ENCODE peak calls at places on chromosomes 4 and X, in five cellular contexts. One of them, this sample, is unnamed.

GRCh38 chr4:48902266-48902665 is 4.3 kb downstream of the OCIAD2 start:
- DNase-seq in HFF-Myc: no peak
- DNase-seq in astrocyte of the spinal cord: no peak
- DNase-seq in NCI-H460: no peak
- DNase-seq in stimulated activated CD4-positive, alpha-beta T cell treated with anti-CD3 and anti-CD28 coated beads, TNF-alpha, amount 100 ng/mL, for 48 hours: no peak
- DNase-seq in this sample: no peak

GRCh38 chrX:75181721-75182120 is 25.6 kb upstream of the ABCB7 start:
- DNase-seq in HFF-Myc: no peak
- DNase-seq in astrocyte of the spinal cord: peak
- DNase-seq in NCI-H460: no peak
- DNase-seq in stimulated activated CD4-positive, alpha-beta T cell treated with anti-CD3 and anti-CD28 coated beads, TNF-alpha, amount 100 ng/mL, for 48 hours: no peak
- DNase-seq in this sample: no peak

GRCh38 chrX:25012793-25013592 is 2.8 kb downstream of the ARX start:
- DNase-seq in HFF-Myc: no peak
- DNase-seq in astrocyte of the spinal cord: no peak
- DNase-seq in NCI-H460: peak
- DNase-seq in stimulated activated CD4-positive, alpha-beta T cell treated with anti-CD3 and anti-CD28 coated beads, TNF-alpha, amount 100 ng/mL, for 48 hours: no peak
- DNase-seq in this sample: no peak

GRCh38 chr4:54661156-54661555 is 3.4 kb downstream of the KIT start:
- DNase-seq in HFF-Myc: peak
- DNase-seq in astrocyte of the spinal cord: peak
- DNase-seq in NCI-H460: no peak
- DNase-seq in stimulated activated CD4-positive, alpha-beta T cell treated with anti-CD3 and anti-CD28 coated beads, TNF-alpha, amount 100 ng/mL, for 48 hours: no peak
- DNase-seq in this sample: no peak

GRCh38 chr4:84578540-84579409 is 4.2 kb upstream of the CDS1 start:
- DNase-seq in HFF-Myc: peak
- DNase-seq in astrocyte of the spinal cord: peak
- DNase-seq in NCI-H460: peak
- DNase-seq in stimulated activated CD4-positive, alpha-beta T cell treated with anti-CD3 and anti-CD28 coated beads, TNF-alpha, amount 100 ng/mL, for 48 hours: no peak
- DNase-seq in this sample: peak

GRCh38 chr4:2413821-2414610 is 4.4 kb downstream of the ZFYVE28 start:
- DNase-seq in HFF-Myc: no peak
- DNase-seq in astrocyte of the spinal cord: no peak
- DNase-seq in NCI-H460: no peak
- DNase-seq in stimulated activated CD4-positive, alpha-beta T cell treated with anti-CD3 and anti-CD28 coated beads, TNF-alpha, amount 100 ng/mL, for 48 hours: no peak
- DNase-seq in this sample: peak

GRCh38 chrX:3811331-3812311 is 98.2 kb upstream of the PRKX start:
- DNase-seq in HFF-Myc: no peak
- DNase-seq in astrocyte of the spinal cord: peak
- DNase-seq in NCI-H460: peak
- DNase-seq in stimulated activated CD4-positive, alpha-beta T cell treated with anti-CD3 and anti-CD28 coated beads, TNF-alpha, amount 100 ng/mL, for 48 hours: peak
- DNase-seq in this sample: peak

GRCh38 chr4:971670-972500 is 1.5 kb downstream of the DGKQ start:
- DNase-seq in HFF-Myc: no peak
- DNase-seq in astrocyte of the spinal cord: no peak
- DNase-seq in NCI-H460: no peak
- DNase-seq in stimulated activated CD4-positive, alpha-beta T cell treated with anti-CD3 and anti-CD28 coated beads, TNF-alpha, amount 100 ng/mL, for 48 hours: no peak
- DNase-seq in this sample: no peak

GRCh38 chr4:173288296-173288695 is 45.9 kb downstream of the HMGB2 start:
- DNase-seq in HFF-Myc: peak
- DNase-seq in astrocyte of the spinal cord: peak
- DNase-seq in NCI-H460: peak
- DNase-seq in stimulated activated CD4-positive, alpha-beta T cell treated with anti-CD3 and anti-CD28 coated beads, TNF-alpha, amount 100 ng/mL, for 48 hours: peak
- DNase-seq in this sample: peak

GRCh38 chr4:93199492-93199891 is 629.1 kb upstream of the ATOH1 start:
- DNase-seq in HFF-Myc: peak
- DNase-seq in astrocyte of the spinal cord: peak
- DNase-seq in NCI-H460: peak
- DNase-seq in stimulated activated CD4-positive, alpha-beta T cell treated with anti-CD3 and anti-CD28 coated beads, TNF-alpha, amount 100 ng/mL, for 48 hours: no peak
- DNase-seq in this sample: peak

GRCh38 chr4:85650908-85651307 is 176.0 kb downstream of the ARHGAP24 start:
- DNase-seq in HFF-Myc: no peak
- DNase-seq in astrocyte of the spinal cord: no peak
- DNase-seq in NCI-H460: no peak
- DNase-seq in stimulated activated CD4-positive, alpha-beta T cell treated with anti-CD3 and anti-CD28 coated beads, TNF-alpha, amount 100 ng/mL, for 48 hours: no peak
- DNase-seq in this sample: no peak